ENCODE peak calls at places on chromosomes 6 and 20, in ten cellular contexts. One of them, this sample, is unnamed.

GRCh38 chr20:31256959-31257358 is 505 bp upstream of the DEFB115 start:
- DNase-seq in left ventricle myocardium inferior: no peak
- DNase-seq in pancreas: no peak
- DNase-seq in aorta: no peak
- DNase-seq in cardiac muscle cell: no peak
- DNase-seq in A673: no peak
- DNase-seq in tibial nerve: no peak
- DNase-seq in colonic mucosa: no peak
- DNase-seq in ascending aorta: no peak
- DNase-seq in endothelial cell of umbilical vein: no peak
- DNase-seq in this sample: no peak

GRCh38 chr6:35484921-35485392 is 11.9 kb downstream of the TEAD3 start:
- DNase-seq in left ventricle myocardium inferior: no peak
- DNase-seq in pancreas: no peak
- DNase-seq in aorta: peak; percentile 46
- DNase-seq in cardiac muscle cell: no peak
- DNase-seq in A673: no peak
- DNase-seq in tibial nerve: no peak
- DNase-seq in colonic mucosa: no peak
- DNase-seq in ascending aorta: no peak
- DNase-seq in endothelial cell of umbilical vein: no peak
- DNase-seq in this sample: no peak

GRCh38 chr6:14734416-14735340 is 511.2 kb upstream of the JARID2 start:
- DNase-seq in left ventricle myocardium inferior: no peak
- DNase-seq in pancreas: no peak
- DNase-seq in aorta: no peak
- DNase-seq in cardiac muscle cell: peak; percentile 81
- DNase-seq in A673: no peak
- DNase-seq in tibial nerve: no peak
- DNase-seq in colonic mucosa: no peak
- DNase-seq in ascending aorta: no peak
- DNase-seq in endothelial cell of umbilical vein: no peak
- DNase-seq in this sample: peak; percentile 37

GRCh38 chr6:167140589-167141474 is 16.9 kb downstream of the GPR31 start:
- DNase-seq in left ventricle myocardium inferior: no peak
- DNase-seq in pancreas: no peak
- DNase-seq in aorta: no peak
- DNase-seq in cardiac muscle cell: no peak
- DNase-seq in A673: no peak
- DNase-seq in tibial nerve: no peak
- DNase-seq in colonic mucosa: no peak
- DNase-seq in ascending aorta: no peak
- DNase-seq in endothelial cell of umbilical vein: no peak
- DNase-seq in this sample: peak; percentile 63

GRCh38 chr20:22449115-22449973 is 135.0 kb downstream of the FOXA2 start:
- DNase-seq in left ventricle myocardium inferior: no peak
- DNase-seq in pancreas: no peak
- DNase-seq in aorta: no peak
- DNase-seq in cardiac muscle cell: no peak
- DNase-seq in A673: no peak
- DNase-seq in tibial nerve: no peak
- DNase-seq in colonic mucosa: no peak
- DNase-seq in ascending aorta: no peak
- DNase-seq in endothelial cell of umbilical vein: no peak
- DNase-seq in this sample: no peak

GRCh38 chr6:113997106-113997505 is 26.2 kb upstream of the HDAC2 start:
- DNase-seq in left ventricle myocardium inferior: no peak
- DNase-seq in pancreas: no peak
- DNase-seq in aorta: no peak
- DNase-seq in cardiac muscle cell: peak; percentile 79
- DNase-seq in A673: no peak
- DNase-seq in tibial nerve: no peak
- DNase-seq in colonic mucosa: no peak
- DNase-seq in ascending aorta: no peak
- DNase-seq in endothelial cell of umbilical vein: peak; percentile 58
- DNase-seq in this sample: no peak

GRCh38 chr6:19309661-19310060 is 527.5 kb upstream of the ID4 start:
- DNase-seq in left ventricle myocardium inferior: no peak
- DNase-seq in pancreas: no peak
- DNase-seq in aorta: no peak
- DNase-seq in cardiac muscle cell: no peak
- DNase-seq in A673: no peak
- DNase-seq in tibial nerve: no peak
- DNase-seq in colonic mucosa: no peak
- DNase-seq in ascending aorta: no peak
- DNase-seq in endothelial cell of umbilical vein: no peak
- DNase-seq in this sample: no peak

GRCh38 chr6:158619922-158620801 is 24.4 kb downstream of the DYNLT1 start:
- DNase-seq in left ventricle myocardium inferior: no peak
- DNase-seq in pancreas: peak; percentile 27
- DNase-seq in aorta: no peak
- DNase-seq in cardiac muscle cell: peak; percentile 12
- DNase-seq in A673: no peak
- DNase-seq in tibial nerve: no peak
- DNase-seq in colonic mucosa: peak; percentile 23
- DNase-seq in ascending aorta: no peak
- DNase-seq in endothelial cell of umbilical vein: no peak
- DNase-seq in this sample: no peak

GRCh38 chr20:13009682-13010406 is 1.1 kb downstream of the SPTLC3 start:
- DNase-seq in left ventricle myocardium inferior: no peak
- DNase-seq in pancreas: peak; percentile 37
- DNase-seq in aorta: peak; percentile 45
- DNase-seq in cardiac muscle cell: peak; percentile 97
- DNase-seq in A673: peak; percentile 36
- DNase-seq in tibial nerve: no peak
- DNase-seq in colonic mucosa: peak; percentile 55
- DNase-seq in ascending aorta: no peak
- DNase-seq in endothelial cell of umbilical vein: peak; percentile 71
- DNase-seq in this sample: peak; percentile 74

GRCh38 chr20:24718696-24719095 is 230.4 kb upstream of the CST7 start:
- DNase-seq in left ventricle myocardium inferior: no peak
- DNase-seq in pancreas: no peak
- DNase-seq in aorta: no peak
- DNase-seq in cardiac muscle cell: no peak
- DNase-seq in A673: no peak
- DNase-seq in tibial nerve: no peak
- DNase-seq in colonic mucosa: no peak
- DNase-seq in ascending aorta: no peak
- DNase-seq in endothelial cell of umbilical vein: no peak
- DNase-seq in this sample: no peak

GRCh38 chr6:155171109-155171746 is 92.6 kb upstream of the CLDN20 start:
- DNase-seq in left ventricle myocardium inferior: no peak
- DNase-seq in pancreas: peak; percentile 13
- DNase-seq in aorta: peak; percentile 78
- DNase-seq in cardiac muscle cell: peak; percentile 91
- DNase-seq in A673: peak; percentile 92
- DNase-seq in tibial nerve: no peak
- DNase-seq in colonic mucosa: no peak
- DNase-seq in ascending aorta: peak; percentile 28
- DNase-seq in endothelial cell of umbilical vein: peak; percentile 93
- DNase-seq in this sample: peak; percentile 29

GRCh38 chr20:57000441-57000968 is 265.9 kb downstream of the BMP7 start:
- DNase-seq in left ventricle myocardium inferior: no peak
- DNase-seq in pancreas: no peak
- DNase-seq in aorta: no peak
- DNase-seq in cardiac muscle cell: no peak
- DNase-seq in A673: no peak
- DNase-seq in tibial nerve: no peak
- DNase-seq in colonic mucosa: no peak
- DNase-seq in ascending aorta: no peak
- DNase-seq in endothelial cell of umbilical vein: no peak
- DNase-seq in this sample: no peak

GRCh38 chr6:108837236-108837971 is 10.8 kb upstream of the ARMC2 start:
- DNase-seq in left ventricle myocardium inferior: no peak
- DNase-seq in pancreas: no peak
- DNase-seq in aorta: no peak
- DNase-seq in cardiac muscle cell: no peak
- DNase-seq in A673: no peak
- DNase-seq in tibial nerve: no peak
- DNase-seq in colonic mucosa: no peak
- DNase-seq in ascending aorta: no peak
- DNase-seq in endothelial cell of umbilical vein: no peak
- DNase-seq in this sample: peak; percentile 10

GRCh38 chr20:49486064-49486463 is 3.6 kb upstream of the KCNB1 start:
- DNase-seq in left ventricle myocardium inferior: no peak
- DNase-seq in pancreas: no peak
- DNase-seq in aorta: no peak
- DNase-seq in cardiac muscle cell: no peak
- DNase-seq in A673: no peak
- DNase-seq in tibial nerve: no peak
- DNase-seq in colonic mucosa: no peak
- DNase-seq in ascending aorta: no peak
- DNase-seq in endothelial cell of umbilical vein: no peak
- DNase-seq in this sample: no peak

GRCh38 chr6:300494-301198 is 8.4 kb downstream of the DUSP22 start:
- DNase-seq in left ventricle myocardium inferior: no peak
- DNase-seq in pancreas: no peak
- DNase-seq in aorta: no peak
- DNase-seq in cardiac muscle cell: no peak
- DNase-seq in A673: no peak
- DNase-seq in tibial nerve: no peak
- DNase-seq in colonic mucosa: no peak
- DNase-seq in ascending aorta: no peak
- DNase-seq in endothelial cell of umbilical vein: no peak
- DNase-seq in this sample: no peak

GRCh38 chr6:1286972-1287600 is 24.8 kb upstream of the FOXQ1 start:
- DNase-seq in left ventricle myocardium inferior: no peak
- DNase-seq in pancreas: no peak
- DNase-seq in aorta: no peak
- DNase-seq in cardiac muscle cell: peak; percentile 86
- DNase-seq in A673: no peak
- DNase-seq in tibial nerve: no peak
- DNase-seq in colonic mucosa: peak; percentile 68
- DNase-seq in ascending aorta: no peak
- DNase-seq in endothelial cell of umbilical vein: no peak
- DNase-seq in this sample: peak; percentile 28

GRCh38 chr6:40550096-40550731 is 37.0 kb downstream of the LRFN2 start:
- DNase-seq in left ventricle myocardium inferior: no peak
- DNase-seq in pancreas: peak; percentile 48
- DNase-seq in aorta: no peak
- DNase-seq in cardiac muscle cell: peak; percentile 67
- DNase-seq in A673: peak; percentile 81
- DNase-seq in tibial nerve: no peak
- DNase-seq in colonic mucosa: peak; percentile 65
- DNase-seq in ascending aorta: no peak
- DNase-seq in endothelial cell of umbilical vein: peak; percentile 46
- DNase-seq in this sample: peak; percentile 65

GRCh38 chr6:168225471-168225901 is 94.1 kb downstream of the DACT2 start:
- DNase-seq in left ventricle myocardium inferior: peak; percentile 45
- DNase-seq in pancreas: no peak
- DNase-seq in aorta: no peak
- DNase-seq in cardiac muscle cell: peak; percentile 55
- DNase-seq in A673: no peak
- DNase-seq in tibial nerve: no peak
- DNase-seq in colonic mucosa: no peak
- DNase-seq in ascending aorta: no peak
- DNase-seq in endothelial cell of umbilical vein: no peak
- DNase-seq in this sample: no peak

GRCh38 chr6:99547526-99547925 is 20.9 kb downstream of the CCNC start:
- DNase-seq in left ventricle myocardium inferior: no peak
- DNase-seq in pancreas: no peak
- DNase-seq in aorta: no peak
- DNase-seq in cardiac muscle cell: no peak
- DNase-seq in A673: no peak
- DNase-seq in tibial nerve: no peak
- DNase-seq in colonic mucosa: no peak
- DNase-seq in ascending aorta: no peak
- DNase-seq in endothelial cell of umbilical vein: no peak
- DNase-seq in this sample: no peak

GRCh38 chr6:99545442-99545841 is 23.0 kb downstream of the CCNC start:
- DNase-seq in left ventricle myocardium inferior: no peak
- DNase-seq in pancreas: no peak
- DNase-seq in aorta: no peak
- DNase-seq in cardiac muscle cell: no peak
- DNase-seq in A673: no peak
- DNase-seq in tibial nerve: no peak
- DNase-seq in colonic mucosa: no peak
- DNase-seq in ascending aorta: no peak
- DNase-seq in endothelial cell of umbilical vein: peak; percentile 51
- DNase-seq in this sample: no peak

GRCh38 chr6:99548706-99549105 is 19.8 kb downstream of the CCNC start:
- DNase-seq in left ventricle myocardium inferior: no peak
- DNase-seq in pancreas: no peak
- DNase-seq in aorta: no peak
- DNase-seq in cardiac muscle cell: no peak
- DNase-seq in A673: no peak
- DNase-seq in tibial nerve: no peak
- DNase-seq in colonic mucosa: no peak
- DNase-seq in ascending aorta: no peak
- DNase-seq in endothelial cell of umbilical vein: no peak
- DNase-seq in this sample: no peak

GRCh38 chr6:99543968-99544367 is 24.5 kb downstream of the CCNC start:
- DNase-seq in left ventricle myocardium inferior: no peak
- DNase-seq in pancreas: no peak
- DNase-seq in aorta: no peak
- DNase-seq in cardiac muscle cell: no peak
- DNase-seq in A673: no peak
- DNase-seq in tibial nerve: no peak
- DNase-seq in colonic mucosa: no peak
- DNase-seq in ascending aorta: no peak
- DNase-seq in endothelial cell of umbilical vein: no peak
- DNase-seq in this sample: no peak
- H3K36me3 ChIP-seq in left ventricle myocardium inferior: peaks cover 87% of the 10 kb centered on the region
- H3K36me3 ChIP-seq in pancreas: no peaks in the 10 kb centered on the region
- H3K36me3 ChIP-seq in aorta: no peaks in the 10 kb centered on the region
- H3K36me3 ChIP-seq in cardiac muscle cell: peaks cover 55% of the 10 kb centered on the region
- H3K36me3 ChIP-seq in A673: peaks cover 64% of the 10 kb centered on the region
- H3K36me3 ChIP-seq in tibial nerve: no peaks in the 10 kb centered on the region
- H3K36me3 ChIP-seq in colonic mucosa: no peaks in the 10 kb centered on the region
- H3K36me3 ChIP-seq in ascending aorta: peaks cover 24% of the 10 kb centered on the region
- H3K36me3 ChIP-seq in endothelial cell of umbilical vein: peaks cover 16% of the 10 kb centered on the region
- H3K36me3 ChIP-seq in this sample: no peaks in the 10 kb centered on the region

GRCh38 chr20:1155342-1155741 is 29.4 kb downstream of the TMEM74B start:
- DNase-seq in left ventricle myocardium inferior: no peak
- DNase-seq in pancreas: no peak
- DNase-seq in aorta: no peak
- DNase-seq in cardiac muscle cell: no peak
- DNase-seq in A673: no peak
- DNase-seq in tibial nerve: no peak
- DNase-seq in colonic mucosa: no peak
- DNase-seq in ascending aorta: no peak
- DNase-seq in endothelial cell of umbilical vein: no peak
- DNase-seq in this sample: no peak
- H3K36me3 ChIP-seq in left ventricle myocardium inferior: peaks cover 32% of the 10 kb centered on the region
- H3K36me3 ChIP-seq in pancreas: no peaks in the 10 kb centered on the region
- H3K36me3 ChIP-seq in aorta: no peaks in the 10 kb centered on the region
- H3K36me3 ChIP-seq in cardiac muscle cell: peaks cover 6% of the 10 kb centered on the region
- H3K36me3 ChIP-seq in A673: peaks cover 4% of the 10 kb centered on the region
- H3K36me3 ChIP-seq in tibial nerve: no peaks in the 10 kb centered on the region
- H3K36me3 ChIP-seq in colonic mucosa: peaks cover 4% of the 10 kb centered on the region
- H3K36me3 ChIP-seq in ascending aorta: peaks cover 28% of the 10 kb centered on the region
- H3K36me3 ChIP-seq in endothelial cell of umbilical vein: no peaks in the 10 kb centered on the region
- H3K36me3 ChIP-seq in this sample: peaks cover 9% of the 10 kb centered on the region

GRCh38 chr6:130041594-130041993 is 23.2 kb downstream of the L3MBTL3 start:
- DNase-seq in left ventricle myocardium inferior: no peak
- DNase-seq in pancreas: no peak
- DNase-seq in aorta: no peak
- DNase-seq in cardiac muscle cell: no peak
- DNase-seq in A673: no peak
- DNase-seq in tibial nerve: no peak
- DNase-seq in colonic mucosa: no peak
- DNase-seq in ascending aorta: no peak
- DNase-seq in endothelial cell of umbilical vein: no peak
- DNase-seq in this sample: no peak
- H3K36me3 ChIP-seq in left ventricle myocardium inferior: no peaks in the 10 kb centered on the region
- H3K36me3 ChIP-seq in pancreas: no peaks in the 10 kb centered on the region
- H3K36me3 ChIP-seq in aorta: no peaks in the 10 kb centered on the region
- H3K36me3 ChIP-seq in cardiac muscle cell: no peaks in the 10 kb centered on the region
- H3K36me3 ChIP-seq in A673: no peaks in the 10 kb centered on the region
- H3K36me3 ChIP-seq in tibial nerve: no peaks in the 10 kb centered on the region
- H3K36me3 ChIP-seq in colonic mucosa: no peaks in the 10 kb centered on the region
- H3K36me3 ChIP-seq in ascending aorta: no peaks in the 10 kb centered on the region
- H3K36me3 ChIP-seq in endothelial cell of umbilical vein: peaks cover 9% of the 10 kb centered on the region
- H3K36me3 ChIP-seq in this sample: no peaks in the 10 kb centered on the region

GRCh38 chr20:63208346-63208924 is 7.5 kb downstream of the YTHDF1 start:
- DNase-seq in left ventricle myocardium inferior: no peak
- DNase-seq in pancreas: no peak
- DNase-seq in aorta: no peak
- DNase-seq in cardiac muscle cell: no peak
- DNase-seq in A673: no peak
- DNase-seq in tibial nerve: no peak
- DNase-seq in colonic mucosa: no peak
- DNase-seq in ascending aorta: no peak
- DNase-seq in endothelial cell of umbilical vein: no peak
- DNase-seq in this sample: no peak
- H3K36me3 ChIP-seq in left ventricle myocardium inferior: peaks cover 87% of the 10 kb centered on the region
- H3K36me3 ChIP-seq in pancreas: peaks cover 17% of the 10 kb centered on the region
- H3K36me3 ChIP-seq in aorta: no peaks in the 10 kb centered on the region
- H3K36me3 ChIP-seq in cardiac muscle cell: peaks cover 44% of the 10 kb centered on the region
- H3K36me3 ChIP-seq in A673: peaks cover 72% of the 10 kb centered on the region
- H3K36me3 ChIP-seq in tibial nerve: no peaks in the 10 kb centered on the region
- H3K36me3 ChIP-seq in colonic mucosa: no peaks in the 10 kb centered on the region
- H3K36me3 ChIP-seq in ascending aorta: peaks cover 65% of the 10 kb centered on the region
- H3K36me3 ChIP-seq in endothelial cell of umbilical vein: peaks cover 18% of the 10 kb centered on the region
- H3K36me3 ChIP-seq in this sample: peaks cover 22% of the 10 kb centered on the region

This sample was measured in small intestine.